ENCODE peak calls at places on chromosomes 5 and 9, in ten cellular contexts. U is left lung; P is CD8-positive, alpha-beta T cell; R is transverse colon; N is BE2C; M is neural progenitor cell; O is effector memory CD4-positive, alpha-beta T cell; Q is GM23248; C is OCI-LY7; E is pancreas. S is an unnamed sample.
A peak's percentile ranks its signal among the peaks of the same experiment; 100 is the strongest.

GRCh38 chr5:116032094-116032517 is at the start of gene ARL14EPL:
- DNase-seq in U (peak; percentile 68), P (no peak), R (no peak), N (peak; percentile 31), M (peak; percentile 18), O (no peak), Q (peak; percentile 89), C (no peak), E (no peak), S (no peak)

GRCh38 chr9:77841739-77842386 is 189.7 kb downstream of the GNAQ start:
- DNase-seq in U (no peak), P (no peak), R (no peak), N (no peak), M (no peak), O (no peak), Q (no peak), C (no peak), E (no peak), S (peak; percentile 7)

GRCh38 chr5:107808671-107809137 is 138.0 kb upstream of the EFNA5 start:
- DNase-seq in U (no peak), P (no peak), R (no peak), N (peak; percentile 87), M (peak; percentile 94), O (no peak), Q (no peak), C (no peak), E (no peak), S (no peak)

GRCh38 chr9:456365-456764 is 241.7 kb downstream of the DOCK8 start:
- DNase-seq in U (no peak), P (no peak), R (no peak), N (no peak), M (no peak), O (no peak), Q (no peak), C (no peak), E (peak; percentile 46), S (no peak)

GRCh38 chr5:38776494-38776893 is 69.3 kb upstream of the OSMR start:
- DNase-seq in U (no peak), P (no peak), R (no peak), N (no peak), M (no peak), O (no peak), Q (no peak), C (no peak), E (no peak), S (no peak)

GRCh38 chr9:27133817-27134216 is 24.8 kb downstream of the TEK start:
- DNase-seq in U (no peak), P (no peak), R (no peak), N (no peak), M (no peak), O (no peak), Q (no peak), C (no peak), E (no peak), S (no peak)

GRCh38 chr9:4334439-4334838 is 34.6 kb upstream of the GLIS3 start:
- DNase-seq in U (peak; percentile 79), P (no peak), R (peak; percentile 42), N (no peak), M (no peak), O (no peak), Q (peak; percentile 24), C (no peak), E (peak; percentile 88), S (no peak)

GRCh38 chr9:101727621-101728524 is 10.6 kb downstream of the GRIN3A start:
- DNase-seq in U (no peak), P (no peak), R (peak; percentile 21), N (no peak), M (peak; percentile 55), O (no peak), Q (peak; percentile 37), C (peak; percentile 37), E (no peak), S (no peak)

GRCh38 chr5:1961952-1962595 is 79.3 kb upstream of the IRX4 start:
- DNase-seq in U (no peak), P (no peak), R (no peak), N (no peak), M (no peak), O (no peak), Q (no peak), C (no peak), E (no peak), S (no peak)

GRCh38 chr5:156479864-156480263 is 152.9 kb downstream of the SGCD start:
- DNase-seq in U (no peak), P (no peak), R (no peak), N (no peak), M (no peak), O (no peak), Q (peak; percentile 89), C (peak; percentile 8), E (no peak), S (no peak)

GRCh38 chr9:100394819-100395218 is 32.1 kb upstream of the MSANTD3 start:
- DNase-seq in U (no peak), P (no peak), R (no peak), N (no peak), M (no peak), O (no peak), Q (peak; percentile 38), C (no peak), E (no peak), S (no peak)

GRCh38 chr9:107274953-107275422 is 8.1 kb upstream of the RAD23B start:
- DNase-seq in U (no peak), P (no peak), R (no peak), N (peak; percentile 32), M (no peak), O (no peak), Q (peak; percentile 99), C (no peak), E (no peak), S (no peak)

DNA sequence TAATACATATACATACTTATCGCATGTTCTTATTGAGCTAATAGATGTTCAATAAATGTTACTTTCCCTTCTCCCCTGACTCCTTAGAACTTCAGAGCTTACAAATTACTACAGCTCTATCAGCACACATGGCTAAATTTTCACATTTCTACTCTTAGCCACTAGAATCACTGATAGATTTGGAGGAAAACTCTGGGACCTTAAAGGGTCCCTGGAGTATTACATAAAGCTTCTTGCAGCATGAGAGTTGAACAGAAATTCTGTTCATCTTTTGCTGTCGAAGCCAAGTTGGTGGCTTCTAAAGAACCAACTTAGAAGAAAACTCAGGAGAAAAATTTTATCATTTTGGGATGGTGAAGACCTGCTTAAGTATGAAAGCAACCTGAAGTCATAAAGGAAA is 15.5 kb downstream of the B4GALT1 start:
- DNase-seq in U (no peak), P (no peak), R (no peak), N (no peak), M (no peak), O (no peak), Q (no peak), C (no peak), E (no peak), S (no peak)
- H3K4me1 ChIP-seq in U (peaks cover 26% of the 10 kb centered on the region), P (peaks cover 66% of the 10 kb centered on the region), R (peaks cover 41% of the 10 kb centered on the region), N (peaks cover 9% of the 10 kb centered on the region), M (no peaks in the 10 kb centered on the region), O (peaks cover 27% of the 10 kb centered on the region), Q (peaks cover 59% of the 10 kb centered on the region), C (peaks cover 33% of the 10 kb centered on the region), E (peaks cover 26% of the 10 kb centered on the region), S (peaks cover 63% of the 10 kb centered on the region)

DNA sequence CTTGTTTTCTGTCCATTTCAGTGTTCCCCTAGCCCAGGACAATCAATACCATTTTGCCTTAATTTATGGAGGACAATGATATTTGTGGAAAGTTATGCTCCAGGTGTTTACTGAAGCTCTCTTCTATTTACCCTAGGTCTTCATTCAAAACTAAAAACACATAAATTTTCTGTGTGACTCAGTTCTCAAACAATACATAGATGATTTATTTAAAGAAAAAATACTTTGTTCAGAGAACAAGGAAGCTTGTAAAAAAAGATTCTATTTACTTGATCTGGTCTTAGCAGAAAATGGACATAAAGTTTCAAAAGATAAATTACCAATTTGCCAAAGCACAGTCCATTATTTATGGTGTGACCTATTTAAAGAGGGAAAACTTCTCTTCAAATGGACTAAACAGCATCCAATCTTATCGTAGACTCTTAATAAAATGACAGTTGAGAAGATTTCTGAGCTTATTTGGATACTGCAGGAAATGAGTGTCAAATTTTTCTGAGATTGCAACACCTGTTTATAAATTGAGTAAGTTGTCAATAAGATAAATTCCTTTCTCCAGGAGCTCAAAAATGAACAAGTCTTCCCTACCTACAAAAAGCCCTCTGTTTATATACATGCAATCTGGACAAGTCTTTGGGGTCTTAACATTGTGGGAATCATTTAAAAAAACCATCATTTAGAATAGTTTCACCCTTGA is 627.2 kb downstream of the PSAT1 start:
- DNase-seq in U (no peak), P (no peak), R (no peak), N (no peak), M (no peak), O (no peak), Q (no peak), C (no peak), E (no peak), S (no peak)
- H3K4me1 ChIP-seq in U (no peaks in the 10 kb centered on the region), P (no peaks in the 10 kb centered on the region), R (no peaks in the 10 kb centered on the region), N (no peaks in the 10 kb centered on the region), M (no peaks in the 10 kb centered on the region), O (no peaks in the 10 kb centered on the region), Q (no peaks in the 10 kb centered on the region), C (no peaks in the 10 kb centered on the region), E (peaks cover 15% of the 10 kb centered on the region), S (no peaks in the 10 kb centered on the region)

DNA sequence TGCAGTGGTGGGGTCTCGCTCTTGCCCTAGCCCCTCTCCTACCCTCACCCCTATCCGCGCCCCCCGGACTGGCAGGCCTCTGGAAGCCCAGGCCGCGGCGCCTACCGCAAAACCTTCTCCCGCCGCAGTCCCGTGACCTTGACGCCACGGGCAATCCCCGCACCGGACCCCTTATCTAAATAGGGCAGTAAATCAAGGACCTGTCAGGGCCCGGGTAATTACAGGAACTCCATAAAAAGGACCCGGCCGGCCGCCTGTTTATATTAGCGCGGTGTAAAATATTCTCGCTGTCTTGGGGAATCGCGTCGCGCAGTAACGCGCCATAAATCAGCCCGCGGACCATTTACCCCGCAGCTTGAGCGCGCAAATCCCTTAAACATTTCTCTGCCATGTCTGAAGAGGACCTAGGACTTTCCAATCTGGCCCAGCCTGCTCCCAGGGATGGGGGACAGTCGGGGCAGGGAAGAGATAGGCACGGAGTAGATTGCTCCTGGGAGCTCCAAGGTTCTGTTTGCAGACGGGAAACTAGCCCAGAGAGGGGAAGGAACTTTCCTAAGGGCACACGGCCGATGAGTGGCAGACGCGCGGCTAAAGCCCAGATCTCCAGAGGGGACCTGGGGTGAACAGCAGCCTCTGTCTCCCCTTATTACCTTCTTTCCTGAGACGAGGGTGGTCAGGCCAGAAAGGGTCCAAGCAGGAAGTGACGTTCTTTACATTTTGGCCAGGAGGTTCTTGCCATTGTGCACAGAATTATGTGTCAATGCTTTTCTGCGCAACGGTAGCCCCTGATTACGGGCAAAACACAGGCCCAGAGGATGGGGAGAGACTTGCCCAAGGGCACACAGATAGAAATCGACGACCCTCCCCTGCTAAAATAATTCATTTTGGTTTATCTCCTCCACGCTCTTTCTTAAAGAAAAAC is 4.8 kb upstream of the HAND1 start:
- DNase-seq in U (no peak), P (no peak), R (peak; percentile 28), N (no peak), M (peak; percentile 23), O (no peak), Q (no peak), C (no peak), E (no peak), S (no peak)
- H3K4me1 ChIP-seq in U (peaks cover 8% of the 10 kb centered on the region), P (peaks cover 20% of the 10 kb centered on the region), R (peaks cover 20% of the 10 kb centered on the region), N (peaks cover 26% of the 10 kb centered on the region), M (peaks cover 17% of the 10 kb centered on the region), O (peaks cover 23% of the 10 kb centered on the region), Q (no peaks in the 10 kb centered on the region), C (no peaks in the 10 kb centered on the region), E (peaks cover 11% of the 10 kb centered on the region), S (peaks cover 1% of the 10 kb centered on the region)

DNA sequence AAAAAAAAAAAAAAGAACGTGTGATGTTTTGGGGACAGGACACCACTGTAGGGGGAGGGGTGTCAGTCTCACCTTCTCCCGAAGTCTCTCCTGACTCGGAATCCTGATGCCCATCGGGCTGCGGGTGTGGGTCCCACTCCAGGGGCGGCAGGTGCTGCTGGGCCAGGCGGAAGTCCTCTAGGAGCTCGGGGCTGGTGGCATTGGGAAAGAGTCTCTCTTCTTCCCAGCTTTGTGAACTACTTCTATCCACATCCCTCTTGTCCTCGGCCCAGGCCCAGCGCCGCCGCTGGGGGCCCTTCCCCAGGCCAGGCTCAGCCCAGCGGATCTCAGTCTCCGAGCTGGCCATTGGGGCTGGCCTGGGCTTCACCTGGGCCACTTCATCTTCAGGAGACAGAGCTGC is 6.8 kb downstream of the AKNA start:
- DNase-seq in U (no peak), P (no peak), R (no peak), N (no peak), M (no peak), O (no peak), Q (no peak), C (no peak), E (no peak), S (no peak)
- H3K4me1 ChIP-seq in U (peaks cover 15% of the 10 kb centered on the region), P (peaks cover 90% of the 10 kb centered on the region), R (peaks cover 23% of the 10 kb centered on the region), N (peaks cover 4% of the 10 kb centered on the region), M (peaks cover 25% of the 10 kb centered on the region), O (peaks cover 90% of the 10 kb centered on the region), Q (peaks cover 32% of the 10 kb centered on the region), C (peaks cover 77% of the 10 kb centered on the region), E (no peaks in the 10 kb centered on the region), S (peaks cover 92% of the 10 kb centered on the region)

S was measured in CD8-positive, alpha-beta memory T cell.